ENCODE peak calls at places on chromosome X, in six cellular contexts. One of them, this sample, is unnamed.

GRCh38 chrX:19758536-19758935 is 128.9 kb downstream of the SH3KBP1 start:
- DNase-seq in heart left ventricle: no peak
- DNase-seq in CD8-positive, alpha-beta T cell: no peak
- DNase-seq in breast epithelium: no peak
- DNase-seq in dorsolateral prefrontal cortex: no peak
- DNase-seq in GM06990: peak
- DNase-seq in this sample: no peak

GRCh38 chrX:83845397-83845796 is 15.5 kb upstream of the CYLC1 start:
- DNase-seq in heart left ventricle: no peak
- DNase-seq in CD8-positive, alpha-beta T cell: no peak
- DNase-seq in breast epithelium: no peak
- DNase-seq in dorsolateral prefrontal cortex: no peak
- DNase-seq in GM06990: peak
- DNase-seq in this sample: no peak

GRCh38 chrX:47707031-47707780 is 48.2 kb upstream of the UXT start:
- DNase-seq in heart left ventricle: no peak
- DNase-seq in CD8-positive, alpha-beta T cell: no peak
- DNase-seq in breast epithelium: no peak
- DNase-seq in dorsolateral prefrontal cortex: peak
- DNase-seq in GM06990: no peak
- DNase-seq in this sample: no peak

GRCh38 chrX:9825129-9825865 is 39.1 kb downstream of the SHROOM2 start:
- DNase-seq in heart left ventricle: no peak
- DNase-seq in CD8-positive, alpha-beta T cell: no peak
- DNase-seq in breast epithelium: no peak
- DNase-seq in dorsolateral prefrontal cortex: no peak
- DNase-seq in GM06990: no peak
- DNase-seq in this sample: no peak

GRCh38 chrX:66014560-66014959 is 25.3 kb downstream of the VSIG4 start:
- DNase-seq in heart left ventricle: no peak
- DNase-seq in CD8-positive, alpha-beta T cell: no peak
- DNase-seq in breast epithelium: no peak
- DNase-seq in dorsolateral prefrontal cortex: no peak
- DNase-seq in GM06990: no peak
- DNase-seq in this sample: no peak

GRCh38 chrX:134026732-134027311 is 41.4 kb upstream of the GPC3 start:
- DNase-seq in heart left ventricle: no peak
- DNase-seq in CD8-positive, alpha-beta T cell: no peak
- DNase-seq in breast epithelium: no peak
- DNase-seq in dorsolateral prefrontal cortex: no peak
- DNase-seq in GM06990: no peak
- DNase-seq in this sample: peak

GRCh38 chrX:50765986-50766385 is 48.0 kb downstream of the SHROOM4 start:
- DNase-seq in heart left ventricle: no peak
- DNase-seq in CD8-positive, alpha-beta T cell: no peak
- DNase-seq in breast epithelium: no peak
- DNase-seq in dorsolateral prefrontal cortex: no peak
- DNase-seq in GM06990: no peak
- DNase-seq in this sample: no peak

GRCh38 chrX:101171883-101172400 is 47.6 kb upstream of the DRP2 start:
- DNase-seq in heart left ventricle: no peak
- DNase-seq in CD8-positive, alpha-beta T cell: no peak
- DNase-seq in breast epithelium: no peak
- DNase-seq in dorsolateral prefrontal cortex: no peak
- DNase-seq in GM06990: no peak
- DNase-seq in this sample: no peak

GRCh38 chrX:96820935-96821334 is 62.8 kb upstream of the RPA4 start:
- DNase-seq in heart left ventricle: no peak
- DNase-seq in CD8-positive, alpha-beta T cell: no peak
- DNase-seq in breast epithelium: no peak
- DNase-seq in dorsolateral prefrontal cortex: no peak
- DNase-seq in GM06990: no peak
- DNase-seq in this sample: no peak

GRCh38 chrX:74104356-74105065 is 199.5 kb upstream of the ZCCHC13 start:
- DNase-seq in heart left ventricle: no peak
- DNase-seq in CD8-positive, alpha-beta T cell: no peak
- DNase-seq in breast epithelium: no peak
- DNase-seq in dorsolateral prefrontal cortex: no peak
- DNase-seq in GM06990: no peak
- DNase-seq in this sample: no peak

GRCh38 chrX:105191878-105192277 is 28.6 kb downstream of the TEX13A start:
- DNase-seq in heart left ventricle: no peak
- DNase-seq in CD8-positive, alpha-beta T cell: no peak
- DNase-seq in breast epithelium: no peak
- DNase-seq in dorsolateral prefrontal cortex: no peak
- DNase-seq in GM06990: no peak
- DNase-seq in this sample: no peak

GRCh38 chrX:126550816-126551215 is 1.8 kb downstream of the DCAF12L1 start:
- DNase-seq in heart left ventricle: no peak
- DNase-seq in CD8-positive, alpha-beta T cell: no peak
- DNase-seq in breast epithelium: no peak
- DNase-seq in dorsolateral prefrontal cortex: no peak
- DNase-seq in GM06990: no peak
- DNase-seq in this sample: no peak

GRCh38 chrX:37652589-37653271 is 32.9 kb upstream of the XK start:
- DNase-seq in heart left ventricle: no peak
- DNase-seq in CD8-positive, alpha-beta T cell: no peak
- DNase-seq in breast epithelium: no peak
- DNase-seq in dorsolateral prefrontal cortex: no peak
- DNase-seq in GM06990: no peak
- DNase-seq in this sample: no peak

GRCh38 chrX:15873566-15873965 is 19.0 kb upstream of the AP1S2 start:
- DNase-seq in heart left ventricle: no peak
- DNase-seq in CD8-positive, alpha-beta T cell: no peak
- DNase-seq in breast epithelium: no peak
- DNase-seq in dorsolateral prefrontal cortex: no peak
- DNase-seq in GM06990: no peak
- DNase-seq in this sample: no peak

GRCh38 chrX:97021680-97022079 is 138.0 kb downstream of the RPA4 start:
- DNase-seq in heart left ventricle: no peak
- DNase-seq in CD8-positive, alpha-beta T cell: no peak
- DNase-seq in breast epithelium: no peak
- DNase-seq in dorsolateral prefrontal cortex: no peak
- DNase-seq in GM06990: no peak
- DNase-seq in this sample: no peak

GRCh38 chrX:119573840-119574393 is 446 bp upstream of the UBE2A start:
- DNase-seq in heart left ventricle: peak
- DNase-seq in CD8-positive, alpha-beta T cell: no peak
- DNase-seq in breast epithelium: no peak
- DNase-seq in dorsolateral prefrontal cortex: no peak
- DNase-seq in GM06990: no peak
- DNase-seq in this sample: no peak

GRCh38 chrX:11146411-11146810 is 35.3 kb downstream of the HCCS start:
- DNase-seq in heart left ventricle: no peak
- DNase-seq in CD8-positive, alpha-beta T cell: no peak
- DNase-seq in breast epithelium: no peak
- DNase-seq in dorsolateral prefrontal cortex: no peak
- DNase-seq in GM06990: no peak
- DNase-seq in this sample: no peak

GRCh38 chrX:135973025-135973547 is 702 bp downstream of the MMGT1 start:
- DNase-seq in heart left ventricle: no peak
- DNase-seq in CD8-positive, alpha-beta T cell: no peak
- DNase-seq in breast epithelium: no peak
- DNase-seq in dorsolateral prefrontal cortex: no peak
- DNase-seq in GM06990: no peak
- DNase-seq in this sample: no peak

GRCh38 chrX:19697416-19697815 is 182.1 kb upstream of the MAP3K15 start:
- DNase-seq in heart left ventricle: no peak
- DNase-seq in CD8-positive, alpha-beta T cell: no peak
- DNase-seq in breast epithelium: no peak
- DNase-seq in dorsolateral prefrontal cortex: no peak
- DNase-seq in GM06990: no peak
- DNase-seq in this sample: no peak

GRCh38 chrX:15405846-15406245 is 21.6 kb upstream of the VEGFD start:
- DNase-seq in heart left ventricle: peak
- DNase-seq in CD8-positive, alpha-beta T cell: no peak
- DNase-seq in breast epithelium: no peak
- DNase-seq in dorsolateral prefrontal cortex: no peak
- DNase-seq in GM06990: no peak
- DNase-seq in this sample: no peak

GRCh38 chrX:36898301-36898700 is 109.9 kb upstream of the FAM47C start:
- DNase-seq in heart left ventricle: no peak
- DNase-seq in CD8-positive, alpha-beta T cell: no peak
- DNase-seq in breast epithelium: no peak
- DNase-seq in dorsolateral prefrontal cortex: no peak
- DNase-seq in GM06990: no peak
- DNase-seq in this sample: no peak

GRCh38 chrX:93932471-93933220 is 258.6 kb downstream of the FAM133A start:
- DNase-seq in heart left ventricle: no peak
- DNase-seq in CD8-positive, alpha-beta T cell: no peak
- DNase-seq in breast epithelium: no peak
- DNase-seq in dorsolateral prefrontal cortex: no peak
- DNase-seq in GM06990: no peak
- DNase-seq in this sample: no peak

GRCh38 chrX:40006025-40007017 is 91.4 kb downstream of the BCOR start:
- DNase-seq in heart left ventricle: peak
- DNase-seq in CD8-positive, alpha-beta T cell: peak
- DNase-seq in breast epithelium: peak
- DNase-seq in dorsolateral prefrontal cortex: no peak
- DNase-seq in GM06990: no peak
- DNase-seq in this sample: no peak

GRCh38 chrX:17412692-17413091 is 37.7 kb downstream of the NHS start:
- DNase-seq in heart left ventricle: no peak
- DNase-seq in CD8-positive, alpha-beta T cell: no peak
- DNase-seq in breast epithelium: no peak
- DNase-seq in dorsolateral prefrontal cortex: no peak
- DNase-seq in GM06990: no peak
- DNase-seq in this sample: no peak

DNA sequence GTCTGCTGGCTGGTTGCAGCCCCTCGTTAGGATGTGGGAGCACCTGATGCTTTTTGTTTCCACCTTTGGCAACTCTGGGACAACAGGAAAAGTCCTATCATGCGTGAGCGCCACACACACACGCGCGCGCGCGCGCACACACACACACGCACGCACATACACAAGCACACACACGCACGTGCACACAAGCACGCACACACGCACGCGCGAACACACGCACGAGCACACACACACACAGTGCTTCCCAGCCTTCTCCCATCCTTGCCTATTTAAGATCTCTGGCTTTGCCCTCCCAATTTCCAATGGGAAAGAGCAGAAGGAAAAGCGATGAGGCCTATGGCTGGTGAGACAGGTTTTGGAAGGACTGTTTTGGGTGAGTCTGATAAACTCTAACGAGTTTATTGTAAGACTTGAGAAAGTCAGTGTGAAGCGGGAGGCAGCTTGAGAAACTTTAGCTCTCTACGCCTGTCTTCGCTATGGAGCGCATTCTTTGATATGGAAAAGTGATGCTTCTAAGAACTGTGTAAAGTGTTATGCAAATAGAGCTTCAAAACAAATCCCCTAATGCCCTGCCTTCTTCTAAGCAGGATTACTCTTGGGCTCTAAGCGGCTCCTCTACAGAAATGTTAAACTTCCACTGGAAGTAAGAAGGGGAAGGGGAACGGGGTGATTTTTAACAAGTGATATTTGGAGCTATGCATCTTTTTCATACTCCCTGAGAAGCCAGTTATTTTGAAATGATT is 11.8 kb downstream of the SUPT20HL1 start:
- DNase-seq in heart left ventricle: no peak
- DNase-seq in CD8-positive, alpha-beta T cell: no peak
- DNase-seq in breast epithelium: no peak
- DNase-seq in dorsolateral prefrontal cortex: no peak
- DNase-seq in GM06990: no peak
- DNase-seq in this sample: no peak
- H3K4me3 ChIP-seq in heart left ventricle: no peak
- H3K4me3 ChIP-seq in CD8-positive, alpha-beta T cell: no peak
- H3K4me3 ChIP-seq in breast epithelium: no peak
- H3K4me3 ChIP-seq in dorsolateral prefrontal cortex: no peak
- H3K4me3 ChIP-seq in GM06990: no peak
- H3K4me3 ChIP-seq in this sample: no peak

GRCh38 chrX:129877401-129877800 is 28.6 kb upstream of the UTP14A start:
- DNase-seq in heart left ventricle: no peak
- DNase-seq in CD8-positive, alpha-beta T cell: no peak
- DNase-seq in breast epithelium: no peak
- DNase-seq in dorsolateral prefrontal cortex: no peak
- DNase-seq in GM06990: no peak
- DNase-seq in this sample: no peak
- TF ChIP-seq CTCF in heart left ventricle: no peak
- TF ChIP-seq CTCF in CD8-positive, alpha-beta T cell: no peak
- TF ChIP-seq CTCF in breast epithelium: no peak
- TF ChIP-seq CTCF in dorsolateral prefrontal cortex: no peak
- TF ChIP-seq CTCF in GM06990: no peak
- TF ChIP-seq CTCF in this sample: no peak

DNA sequence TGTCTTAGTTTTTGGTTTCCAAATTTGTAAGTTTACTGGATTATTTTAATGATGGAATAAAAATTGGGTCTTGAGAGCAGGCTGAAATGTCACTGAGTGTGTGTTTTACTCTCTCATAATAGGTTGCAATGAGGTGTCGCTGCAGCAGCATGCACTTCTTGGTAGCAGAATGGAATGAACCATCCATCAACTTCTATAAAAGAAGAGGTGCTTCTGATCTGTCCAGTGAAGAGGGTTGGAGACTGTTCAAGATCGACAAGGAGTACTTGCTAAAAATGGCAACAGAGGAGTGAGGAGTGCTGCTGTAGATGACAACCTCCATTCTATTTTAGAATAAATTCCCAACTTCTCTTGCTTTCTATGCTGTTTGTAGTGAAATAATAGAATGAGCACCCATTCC is 2.6 kb downstream of the SAT1 start:
- DNase-seq in heart left ventricle: no peak
- DNase-seq in CD8-positive, alpha-beta T cell: no peak
- DNase-seq in breast epithelium: no peak
- DNase-seq in dorsolateral prefrontal cortex: no peak
- DNase-seq in GM06990: no peak
- DNase-seq in this sample: no peak
- H3K4me3 ChIP-seq in heart left ventricle: peak
- H3K4me3 ChIP-seq in CD8-positive, alpha-beta T cell: no peak
- H3K4me3 ChIP-seq in breast epithelium: peak
- H3K4me3 ChIP-seq in dorsolateral prefrontal cortex: peak
- H3K4me3 ChIP-seq in GM06990: no peak
- H3K4me3 ChIP-seq in this sample: no peak

GRCh38 chrX:108696690-108697089 is 39.7 kb downstream of the IRS4 start:
- DNase-seq in heart left ventricle: no peak
- DNase-seq in CD8-positive, alpha-beta T cell: no peak
- DNase-seq in breast epithelium: no peak
- DNase-seq in dorsolateral prefrontal cortex: no peak
- DNase-seq in GM06990: no peak
- DNase-seq in this sample: no peak

GRCh38 chrX:108704839-108705238 is 31.5 kb downstream of the IRS4 start:
- DNase-seq in heart left ventricle: no peak
- DNase-seq in CD8-positive, alpha-beta T cell: no peak
- DNase-seq in breast epithelium: no peak
- DNase-seq in dorsolateral prefrontal cortex: no peak
- DNase-seq in GM06990: no peak
- DNase-seq in this sample: no peak

GRCh38 chrX:108701633-108702032 is 34.7 kb downstream of the IRS4 start:
- DNase-seq in heart left ventricle: no peak
- DNase-seq in CD8-positive, alpha-beta T cell: no peak
- DNase-seq in breast epithelium: no peak
- DNase-seq in dorsolateral prefrontal cortex: no peak
- DNase-seq in GM06990: no peak
- DNase-seq in this sample: no peak

DNA sequence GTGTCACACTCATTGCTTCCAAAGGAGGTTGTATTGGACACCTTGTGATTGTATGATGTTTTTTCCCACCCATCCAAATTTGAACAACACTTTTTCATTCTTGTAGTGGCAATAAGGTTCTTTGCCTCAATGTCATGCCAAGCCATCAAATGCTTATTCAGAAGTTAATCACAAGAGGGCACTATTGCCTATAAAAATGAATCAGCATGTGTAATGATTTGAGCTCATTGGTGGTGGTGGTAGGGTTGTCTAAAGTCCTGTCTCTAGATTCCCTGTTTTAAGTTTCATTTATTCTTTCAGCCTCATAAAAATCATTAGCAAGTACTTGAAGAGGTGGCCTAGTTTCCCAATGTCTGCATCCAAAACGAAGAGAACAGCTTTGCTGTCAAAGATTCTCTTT is 37.0 kb downstream of the IRS4 start:
- DNase-seq in heart left ventricle: no peak
- DNase-seq in CD8-positive, alpha-beta T cell: no peak
- DNase-seq in breast epithelium: no peak
- DNase-seq in dorsolateral prefrontal cortex: no peak
- DNase-seq in GM06990: peak
- DNase-seq in this sample: no peak
- TF ChIP-seq CTCF in heart left ventricle: no peak
- TF ChIP-seq CTCF in CD8-positive, alpha-beta T cell: no peak
- TF ChIP-seq CTCF in breast epithelium: no peak
- TF ChIP-seq CTCF in dorsolateral prefrontal cortex: peak
- TF ChIP-seq CTCF in GM06990: peak
- TF ChIP-seq CTCF in this sample: peak